ENCODE peak calls at places on chromosomes 11 and 22, in ten cellular contexts. U, Y, G, T, C, E, F, V, I and X are unnamed samples.

GRCh38 chr11:35334385-35335090 is 84.8 kb downstream of the SLC1A2 start:
- DNase-seq in V (no peak), T (no peak), C (peak; percentile 35), I (no peak), G (no peak), E (no peak), Y (no peak), F (no peak), U (no peak), X (no peak)

GRCh38 chr22:42676059-42676607 is 26.9 kb upstream of the CYB5R3 start:
- DNase-seq in T (peak; percentile 64), V (peak; percentile 63), G (no peak), C (peak; percentile 61), E (no peak), U (peak; percentile 51), F (no peak), Y (no peak), I (no peak), X (no peak)

GRCh38 chr11:6633422-6634408 is 14.5 kb upstream of the TPP1 start:
- DNase-seq in E (peak; percentile 71), C (no peak), V (peak; percentile 57), U (no peak), T (peak; percentile 14), F (no peak), I (no peak), G (no peak), Y (no peak), X (no peak)

GRCh38 chr11:112656772-112657428 is 304.3 kb upstream of the NCAM1 start:
- DNase-seq in F (peak; percentile 73), Y (no peak), U (peak; percentile 82), C (peak; percentile 66), I (no peak), T (peak; percentile 42), V (no peak), E (no peak), G (no peak), X (no peak)

GRCh38 chr11:133809525-133810178 is 35.7 kb downstream of the SPATA19 start:
- DNase-seq in G (no peak), Y (no peak), F (no peak), C (no peak), V (peak; percentile 23), U (no peak), I (peak; percentile 14), T (peak; percentile 15), E (no peak), X (peak; percentile 54)

GRCh38 chr22:23225724-23226496 is 45.6 kb downstream of the BCR start:
- DNase-seq in G (peak; percentile 85), U (no peak), I (no peak), Y (no peak), C (peak; percentile 50), E (peak; percentile 62), T (peak; percentile 54), F (peak; percentile 21), V (peak; percentile 49), X (no peak)

GRCh38 chr22:23849009-23850006 is 8.4 kb upstream of the SLC2A11 start:
- DNase-seq in C (peak; percentile 91), F (peak; percentile 53), Y (peak; percentile 31), I (peak; percentile 75), V (peak; percentile 81), U (no peak), G (peak; percentile 92), T (peak; percentile 78), E (peak; percentile 84), X (peak; percentile 79)

GRCh38 chr22:37932821-37933578 is 20.4 kb downstream of the C22orf23 start:
- DNase-seq in E (no peak), U (no peak), Y (no peak), C (no peak), V (no peak), T (no peak), F (no peak), G (peak; percentile 90), I (no peak), X (no peak)

GRCh38 chr11:26333906-26334305 is 2.0 kb downstream of the ANO3 start:
- DNase-seq in I (no peak), Y (no peak), U (peak; percentile 47), V (no peak), C (peak; percentile 72), T (peak; percentile 61), F (peak; percentile 46), E (no peak), G (no peak), X (no peak)

GRCh38 chr11:121210445-121210970 is 82.1 kb upstream of the SC5D start:
- DNase-seq in E (no peak), Y (no peak), F (no peak), V (no peak), I (no peak), T (no peak), U (no peak), G (no peak), C (no peak), X (no peak)

GRCh38 chr11:64877390-64878222 is 815 bp downstream of the EHD1 start:
- DNase-seq in E (no peak), T (no peak), F (no peak), C (no peak), Y (no peak), G (no peak), V (no peak), I (no peak), U (no peak), X (no peak)

GRCh38 chr11:64876835-64877341 is 1.5 kb downstream of the EHD1 start:
- DNase-seq in Y (no peak), E (no peak), F (peak; percentile 29), G (peak; percentile 84), C (peak; percentile 75), I (no peak), T (no peak), U (no peak), V (no peak), X (no peak)

GRCh38 chr11:24496728-24497396 is at the start of gene LUZP2:
- DNase-seq in U (no peak), E (no peak), Y (no peak), I (no peak), F (peak; percentile 18), V (no peak), T (peak; percentile 38), G (peak; percentile 61), C (peak; percentile 33), X (no peak)

GRCh38 chr11:110894224-110894623 is 182.0 kb upstream of the ARHGAP20 start:
- DNase-seq in V (no peak), F (no peak), Y (no peak), U (no peak), T (no peak), I (no peak), E (no peak), C (no peak), G (no peak), X (no peak)

GRCh38 chr11:71476926-71477636 is 24.1 kb downstream of the NADSYN1 start:
- DNase-seq in U (no peak), Y (no peak), F (no peak), C (no peak), E (no peak), T (no peak), V (no peak), I (no peak), G (no peak), X (no peak)

GRCh38 chr22:17627961-17628303 is 617 bp downstream of the ATP6V1E1 start:
- DNase-seq in G (no peak), Y (no peak), E (no peak), V (no peak), U (no peak), C (peak; percentile 10), I (no peak), T (peak; percentile 10), F (no peak), X (no peak)

GRCh38 chr11:119091966-119092879 is 7.5 kb downstream of the HMBS start:
- DNase-seq in T (peak; percentile 4), C (no peak), G (no peak), F (no peak), I (no peak), V (no peak), U (no peak), E (no peak), Y (no peak), X (no peak)
- H3K4me3 ChIP-seq in T (peak overlapping the region; percentile 74), C (peak overlapping the region; percentile 83), G (no peak overlapping the region), F (peak overlapping the region; percentile 81), I (no peak overlapping the region), V (no peak overlapping the region), U (peak overlapping the region; percentile 62), E (no peak overlapping the region), Y (no peak overlapping the region), X (no peak overlapping the region)

GRCh38 chr22:27463121-27463520 is 338.4 kb downstream of the MN1 start:
- DNase-seq in E (no peak), Y (no peak), T (no peak), F (no peak), V (no peak), G (no peak), U (no peak), C (peak; percentile 66), I (no peak), X (no peak)
- H3K4me3 ChIP-seq in E (no peak overlapping the region), Y (no peak overlapping the region), T (no peak overlapping the region), F (no peak overlapping the region), V (no peak overlapping the region), G (no peak overlapping the region), U (no peak overlapping the region), C (no peak overlapping the region), I (no peak overlapping the region), X (no peak overlapping the region)

DNA sequence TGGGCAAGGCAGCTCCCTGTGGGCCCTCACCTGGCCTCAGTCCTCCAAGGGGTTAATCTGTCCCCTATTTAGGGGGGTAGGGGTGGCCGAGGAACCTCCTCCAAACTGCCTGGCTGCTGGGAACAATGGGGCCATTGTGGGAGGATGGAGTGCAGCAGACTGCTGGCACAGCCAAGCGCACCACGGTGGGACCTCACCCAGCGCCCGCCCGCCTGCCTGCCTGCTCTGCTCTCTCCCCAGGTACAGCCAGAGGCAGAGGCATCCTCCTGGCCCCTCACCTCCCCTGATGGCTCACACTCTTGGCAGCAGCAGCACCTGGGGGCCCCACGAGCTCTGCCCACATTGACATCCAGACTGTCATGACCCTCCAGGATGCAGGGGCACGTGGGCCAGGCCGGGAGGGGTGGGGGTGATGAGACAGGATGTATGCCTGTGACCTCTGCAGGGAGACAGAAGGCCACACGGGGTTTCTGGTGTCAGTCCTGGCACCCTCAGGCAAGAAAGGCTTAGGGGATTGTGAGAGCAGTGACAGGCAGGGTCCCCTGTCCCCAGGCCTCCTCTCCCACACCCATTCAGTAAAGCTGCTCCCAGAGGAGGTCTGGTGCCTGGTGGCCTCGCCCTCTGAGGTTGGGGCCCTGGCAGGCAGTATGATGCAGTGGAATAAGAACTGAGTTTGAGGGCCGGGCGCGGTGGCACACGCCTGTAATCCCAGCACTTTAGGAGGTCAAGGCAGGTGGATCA is 11.4 kb downstream of the BCL9L start:
- DNase-seq in I (no peak), Y (no peak), E (peak; percentile 46), V (peak; percentile 36), F (no peak), T (peak; percentile 50), C (no peak), U (no peak), G (no peak), X (no peak)
- H3K4me3 ChIP-seq in I (no peak overlapping the region), Y (peak overlapping the region; percentile 76), E (peak overlapping the region; percentile 63), V (peak overlapping the region; percentile 32), F (no peak overlapping the region), T (no peak overlapping the region), C (no peak overlapping the region), U (no peak overlapping the region), G (peak overlapping the region; percentile 19), X (peak overlapping the region; percentile 17)

DNA sequence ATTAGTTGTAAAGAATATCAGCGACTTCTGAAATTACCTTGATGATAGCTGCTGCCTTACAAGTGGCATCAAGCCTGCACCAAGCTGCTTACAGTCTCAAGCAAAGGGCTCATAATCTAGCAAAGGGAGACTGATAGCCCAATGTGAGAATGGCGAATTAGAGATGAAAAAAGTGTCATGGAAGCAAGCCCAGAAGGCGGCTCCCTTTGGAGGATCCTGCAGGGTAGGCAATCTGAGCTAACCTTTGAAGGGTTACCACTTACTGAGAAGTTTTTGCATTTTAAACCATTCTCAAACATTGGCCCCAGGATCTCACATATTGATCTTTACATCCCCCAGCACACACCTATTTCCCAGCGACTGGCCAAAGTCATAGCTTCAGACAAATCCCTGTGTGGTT is 18.5 kb downstream of the GAB2 start:
- DNase-seq in V (no peak), F (no peak), E (no peak), C (no peak), I (no peak), Y (no peak), G (no peak), T (no peak), U (no peak), X (no peak)
- H3K4me3 ChIP-seq in V (no peak overlapping the region), F (no peak overlapping the region), E (no peak overlapping the region), C (no peak overlapping the region), I (no peak overlapping the region), Y (no peak overlapping the region), G (no peak overlapping the region), T (no peak overlapping the region), U (no peak overlapping the region), X (no peak overlapping the region)